ENCODE peak calls at places on chromosomes 12 and 14, in six cellular contexts. U is T47D, M is NCI-H1436, C is GM06990, J is RCC 7860, P is HS-27A. H is an unnamed sample.

GRCh38 chr12:59654061-59654460 is 58.2 kb downstream of the SLC16A7 start:
- DNase-seq in M (no peak), P (no peak), U (no peak), J (no peak), C (no peak), H (no peak)

GRCh38 chr14:96962337-96962736 is 165.2 kb downstream of the VRK1 start:
- DNase-seq in C (no peak), M (no peak), U (no peak), P (no peak), J (no peak), H (no peak)

GRCh38 chr12:74889563-74890236 is 319.9 kb downstream of the KCNC2 start:
- DNase-seq in M (no peak), U (no peak), P (peak; percentile 59), C (no peak), J (peak; percentile 67), H (peak; percentile 44)

GRCh38 chr12:119803391-119803791 is 73.7 kb downstream of the CIT start:
- DNase-seq in J (no peak), C (no peak), P (no peak), U (no peak), M (no peak), H (peak; percentile 58)

GRCh38 chr12:19643635-19644034 is 204.3 kb downstream of the AEBP2 start:
- DNase-seq in C (no peak), J (no peak), U (peak; percentile 23), P (peak; percentile 17), M (no peak), H (peak; percentile 72)

GRCh38 chr14:84128025-84128424 is 1401.9 kb upstream of the FLRT2 start:
- DNase-seq in M (no peak), U (no peak), P (no peak), C (no peak), J (no peak), H (no peak)

GRCh38 chr14:32201816-32202467 is at the start of gene RNU6-7:
- DNase-seq in M (peak; percentile 24), U (no peak), J (no peak), P (no peak), C (peak; percentile 44), H (peak; percentile 21)

GRCh38 chr14:61754627-61755381 is 7.4 kb upstream of the SNAPC1 start:
- DNase-seq in M (no peak), J (no peak), C (no peak), P (no peak), U (no peak), H (no peak)

GRCh38 chr12:123101467-123102004 is 49.4 kb downstream of the PITPNM2 start:
- DNase-seq in C (no peak), U (no peak), P (no peak), J (no peak), M (no peak), H (no peak)

GRCh38 chr12:102955926-102956737 is 1.3 kb upstream of the ASCL1 start:
- DNase-seq in U (no peak), M (no peak), C (no peak), P (no peak), J (no peak), H (no peak)

GRCh38 chr14:101791919-101792572 is 30.5 kb downstream of the PPP2R5C start:
- DNase-seq in M (no peak), C (no peak), J (peak; percentile 11), U (no peak), P (no peak), H (peak; percentile 73)

GRCh38 chr12:116442981-116443380 is 116.2 kb upstream of the MAP1LC3B2 start:
- DNase-seq in J (no peak), M (no peak), P (no peak), U (no peak), C (no peak), H (peak; percentile 81)

GRCh38 chr12:116474331-116474730 is 84.8 kb upstream of the MAP1LC3B2 start:
- DNase-seq in P (no peak), J (no peak), U (no peak), C (no peak), M (no peak), H (no peak)

GRCh38 chr14:60235440-60235839 is 13.6 kb upstream of the PPM1A start:
- DNase-seq in M (no peak), J (no peak), P (peak; percentile 12), U (no peak), C (no peak), H (no peak)

GRCh38 chr14:51962678-51963077 is 26.7 kb upstream of the RTRAF start:
- DNase-seq in P (no peak), M (no peak), C (no peak), J (no peak), U (no peak), H (no peak)

GRCh38 chr14:61543946-61544345 is 151.4 kb upstream of the HIF1A start:
- DNase-seq in U (no peak), C (no peak), M (no peak), P (no peak), J (no peak), H (no peak)

GRCh38 chr12:87344699-87345098 is 684.5 kb downstream of the C12orf50 start:
- DNase-seq in M (no peak), C (no peak), U (no peak), J (no peak), P (no peak), H (no peak)

GRCh38 chr12:65232490-65233077 is 45.9 kb upstream of the MSRB3 start:
- DNase-seq in P (no peak), M (no peak), J (no peak), U (peak; percentile 15), C (peak; percentile 26), H (peak; percentile 43)

GRCh38 chr12:11821386-11821785 is 171.9 kb downstream of the ETV6 start:
- DNase-seq in U (no peak), P (no peak), M (no peak), J (no peak), C (no peak), H (no peak)

GRCh38 chr14:24068711-24069410 is 2.5 kb upstream of the CPNE6 start:
- DNase-seq in C (no peak), U (no peak), J (no peak), P (no peak), M (no peak), H (no peak)

GRCh38 chr12:47107926-47108325 is 28.2 kb upstream of the AMIGO2 start:
- DNase-seq in M (no peak), U (no peak), P (no peak), J (no peak), C (no peak), H (no peak)

GRCh38 chr12:31828057-31828456 is 99.2 kb upstream of the AMN1 start:
- DNase-seq in M (no peak), C (no peak), P (no peak), J (no peak), U (no peak), H (no peak)

GRCh38 chr14:49945448-49946319 is 52.8 kb downstream of the ARF6 start:
- DNase-seq in P (no peak), C (no peak), J (no peak), U (no peak), M (no peak), H (peak; percentile 79)

GRCh38 chr14:36161781-36162180 is 14.7 kb downstream of the PTCSC3 start:
- DNase-seq in U (no peak), J (no peak), M (no peak), P (no peak), C (no peak), H (no peak)